ENCODE peak calls at places on chromosomes 4 and X, in six cellular contexts. G is NCI-H187, J is lung microvascular endothelial cell, Z is sciatic nerve, Q is NCI-H774, R is ovary. Y is an unnamed sample.

GRCh38 chr4:153759407-153760226 is at the start of gene RNF175:
- DNase-seq in G (no peak), J (no peak), Z (no peak), Q (no peak), R (no peak), Y (peak; percentile 64)

GRCh38 chr4:7638984-7639789 is 204.5 kb upstream of the PSAPL1 start:
- DNase-seq in G (no peak), J (no peak), Z (no peak), Q (no peak), R (no peak), Y (no peak)

GRCh38 chr4:108426493-108426892 is 193.9 kb upstream of the RPL34 start:
- DNase-seq in G (no peak), J (no peak), Z (no peak), Q (no peak), R (no peak), Y (no peak)

GRCh38 chr4:143025111-143025704 is 159.5 kb upstream of the USP38 start:
- DNase-seq in G (no peak), J (no peak), Z (no peak), Q (no peak), R (no peak), Y (no peak)

GRCh38 chrX:15853586-15854079 is 980 bp downstream of the AP1S2 start:
- DNase-seq in G (no peak), J (peak; percentile 19), Z (no peak), Q (no peak), R (no peak), Y (no peak)

GRCh38 chr4:181832305-181832704 is 410.9 kb upstream of the TENM3 start:
- DNase-seq in G (no peak), J (no peak), Z (no peak), Q (no peak), R (no peak), Y (no peak)

GRCh38 chrX:132491191-132491590 is 2.4 kb upstream of the MBNL3 start:
- DNase-seq in G (no peak), J (no peak), Z (no peak), Q (peak; percentile 25), R (no peak), Y (no peak)

GRCh38 chr4:186203391-186203802 is 12.0 kb downstream of the CYP4V2 start:
- DNase-seq in G (no peak), J (peak; percentile 73), Z (no peak), Q (no peak), R (no peak), Y (no peak)

GRCh38 chr4:124177647-124178425 is 534.7 kb downstream of the ANKRD50 start:
- DNase-seq in G (no peak), J (peak; percentile 87), Z (no peak), Q (no peak), R (no peak), Y (no peak)

GRCh38 chr4:113358784-113359183 is 309.3 kb downstream of the ANK2 start:
- DNase-seq in G (no peak), J (peak; percentile 62), Z (no peak), Q (no peak), R (no peak), Y (no peak)

GRCh38 chr4:144666539-144667175 is 20.7 kb downstream of the HHIP start:
- DNase-seq in G (no peak), J (peak; percentile 24), Z (no peak), Q (no peak), R (no peak), Y (no peak)

GRCh38 chr4:1872918-1873269 is 1.7 kb downstream of the NSD2 start:
- DNase-seq in G (no peak), J (peak; percentile 64), Z (no peak), Q (no peak), R (no peak), Y (no peak)

GRCh38 chrX:38563006-38563405 is 1.7 kb downstream of the TSPAN7 start:
- DNase-seq in G (no peak), J (no peak), Z (no peak), Q (no peak), R (no peak), Y (no peak)

GRCh38 chrX:24298191-24298590 is 15.7 kb downstream of the SUPT20HL2 start:
- DNase-seq in G (no peak), J (peak; percentile 41), Z (no peak), Q (no peak), R (no peak), Y (no peak)